ENCODE peak calls at places on chromosomes 1 and 21, in six cellular contexts. One of them, this sample, is unnamed.

GRCh38 chr1:168365719-168366474 is 85.2 kb downstream of the TBX19 start:
- DNase-seq in neuronal stem cell: no peak
- DNase-seq in trophoblast cell: peak; percentile 25
- DNase-seq in H9: no peak
- DNase-seq in H1: no peak
- DNase-seq in IMR-90: no peak
- DNase-seq in this sample: no peak

GRCh38 chr1:220044683-220045355 is 1.5 kb downstream of the EPRS1 start:
- DNase-seq in IMR-90: no peak
- DNase-seq in trophoblast cell: peak; percentile 1
- DNase-seq in H9: no peak
- DNase-seq in H1: no peak
- DNase-seq in neuronal stem cell: no peak
- DNase-seq in this sample: peak; percentile 16

GRCh38 chr1:223074901-223075300 is 68.1 kb downstream of the TLR5 start:
- DNase-seq in H1: no peak
- DNase-seq in H9: no peak
- DNase-seq in neuronal stem cell: no peak
- DNase-seq in IMR-90: no peak
- DNase-seq in trophoblast cell: no peak
- DNase-seq in this sample: no peak

GRCh38 chr1:55146781-55147180 is 68.4 kb downstream of the USP24 start:
- DNase-seq in IMR-90: no peak
- DNase-seq in neuronal stem cell: no peak
- DNase-seq in trophoblast cell: no peak
- DNase-seq in H1: no peak
- DNase-seq in H9: no peak
- DNase-seq in this sample: no peak

GRCh38 chr1:175200626-175201025 is 8.1 kb upstream of the KIAA0040 start:
- DNase-seq in H1: no peak
- DNase-seq in trophoblast cell: no peak
- DNase-seq in neuronal stem cell: no peak
- DNase-seq in IMR-90: no peak
- DNase-seq in H9: no peak
- DNase-seq in this sample: no peak

GRCh38 chr1:205680073-205680851 is at the start of gene SLC45A3:
- DNase-seq in H1: no peak
- DNase-seq in trophoblast cell: no peak
- DNase-seq in IMR-90: no peak
- DNase-seq in H9: peak; percentile 75
- DNase-seq in neuronal stem cell: peak; percentile 48
- DNase-seq in this sample: no peak

GRCh38 chr1:15627343-15627988 is 10.2 kb downstream of the DDI2 start:
- DNase-seq in H9: no peak
- DNase-seq in trophoblast cell: no peak
- DNase-seq in IMR-90: peak; percentile 26
- DNase-seq in H1: no peak
- DNase-seq in neuronal stem cell: no peak
- DNase-seq in this sample: peak; percentile 38

GRCh38 chr1:5891736-5892135 is 100.5 kb downstream of the NPHP4 start:
- DNase-seq in H9: no peak
- DNase-seq in H1: no peak
- DNase-seq in trophoblast cell: no peak
- DNase-seq in IMR-90: peak; percentile 25
- DNase-seq in neuronal stem cell: no peak
- DNase-seq in this sample: no peak

GRCh38 chr1:225146478-225146877 is 217.0 kb downstream of the DNAH14 start:
- DNase-seq in H1: no peak
- DNase-seq in IMR-90: no peak
- DNase-seq in H9: peak; percentile 44
- DNase-seq in trophoblast cell: no peak
- DNase-seq in neuronal stem cell: no peak
- DNase-seq in this sample: no peak

GRCh38 chr1:25174363-25174729 is 58.0 kb downstream of the SYF2 start:
- DNase-seq in trophoblast cell: no peak
- DNase-seq in neuronal stem cell: no peak
- DNase-seq in H1: peak; percentile 1
- DNase-seq in IMR-90: no peak
- DNase-seq in H9: no peak
- DNase-seq in this sample: no peak

GRCh38 chr1:24186711-24186992 is 437 bp downstream of the IFNLR1 start:
- DNase-seq in trophoblast cell: peak; percentile 7
- DNase-seq in H9: no peak
- DNase-seq in H1: no peak
- DNase-seq in neuronal stem cell: no peak
- DNase-seq in IMR-90: no peak
- DNase-seq in this sample: no peak

GRCh38 chr1:7468248-7468647 is 302.8 kb upstream of the VAMP3 start:
- DNase-seq in H9: no peak
- DNase-seq in neuronal stem cell: no peak
- DNase-seq in trophoblast cell: no peak
- DNase-seq in H1: no peak
- DNase-seq in IMR-90: no peak
- DNase-seq in this sample: no peak

GRCh38 chr1:23393706-23394105 is 24.1 kb upstream of the ZNF436 start:
- DNase-seq in neuronal stem cell: no peak
- DNase-seq in IMR-90: peak; percentile 76
- DNase-seq in H1: no peak
- DNase-seq in trophoblast cell: no peak
- DNase-seq in H9: no peak
- DNase-seq in this sample: peak; percentile 95

GRCh38 chr1:15820478-15820877 is 13.0 kb upstream of the UQCRHL start:
- DNase-seq in trophoblast cell: peak; percentile 96
- DNase-seq in H9: no peak
- DNase-seq in H1: no peak
- DNase-seq in IMR-90: peak; percentile 44
- DNase-seq in neuronal stem cell: no peak
- DNase-seq in this sample: no peak

GRCh38 chr1:26237230-26237966 is 3.4 kb downstream of the CEP85 start:
- DNase-seq in IMR-90: peak; percentile 33
- DNase-seq in H9: no peak
- DNase-seq in trophoblast cell: peak; percentile 8
- DNase-seq in H1: no peak
- DNase-seq in neuronal stem cell: no peak
- DNase-seq in this sample: peak; percentile 63

GRCh38 chr1:212982430-212983152 is 32.2 kb downstream of the VASH2 start:
- DNase-seq in H1: peak; percentile 39
- DNase-seq in H9: peak; percentile 21
- DNase-seq in trophoblast cell: no peak
- DNase-seq in IMR-90: peak; percentile 13
- DNase-seq in neuronal stem cell: no peak
- DNase-seq in this sample: no peak

GRCh38 chr1:108847464-108847863 is 9.4 kb downstream of the AKNAD1 start:
- DNase-seq in neuronal stem cell: no peak
- DNase-seq in H9: no peak
- DNase-seq in H1: no peak
- DNase-seq in IMR-90: no peak
- DNase-seq in trophoblast cell: no peak
- DNase-seq in this sample: no peak

GRCh38 chr1:113142791-113143190 is 69.8 kb downstream of the LRIG2 start:
- DNase-seq in IMR-90: no peak
- DNase-seq in H9: no peak
- DNase-seq in H1: no peak
- DNase-seq in neuronal stem cell: no peak
- DNase-seq in trophoblast cell: no peak
- DNase-seq in this sample: no peak

GRCh38 chr1:196866974-196867373 is 20.9 kb upstream of the CFHR4 start:
- DNase-seq in trophoblast cell: no peak
- DNase-seq in neuronal stem cell: no peak
- DNase-seq in IMR-90: no peak
- DNase-seq in H9: no peak
- DNase-seq in H1: no peak
- DNase-seq in this sample: no peak

GRCh38 chr1:3319874-3320245 is 134.6 kb upstream of the ARHGEF16 start:
- DNase-seq in neuronal stem cell: peak; percentile 61
- DNase-seq in trophoblast cell: peak; percentile 48
- DNase-seq in H1: peak; percentile 69
- DNase-seq in IMR-90: peak; percentile 49
- DNase-seq in H9: peak; percentile 86
- DNase-seq in this sample: peak; percentile 43

GRCh38 chr1:46408356-46409062 is 14.4 kb downstream of the FAAH start:
- DNase-seq in H1: no peak
- DNase-seq in neuronal stem cell: no peak
- DNase-seq in trophoblast cell: no peak
- DNase-seq in IMR-90: peak; percentile 39
- DNase-seq in H9: no peak
- DNase-seq in this sample: peak; percentile 22

GRCh38 chr21:38170283-38170682 is 86.5 kb upstream of the KCNJ15 start:
- DNase-seq in IMR-90: peak; percentile 12
- DNase-seq in neuronal stem cell: no peak
- DNase-seq in H9: peak; percentile 65
- DNase-seq in trophoblast cell: peak; percentile 49
- DNase-seq in H1: peak; percentile 53
- DNase-seq in this sample: peak; percentile 30

GRCh38 chr1:79188371-79188770 is 181.8 kb upstream of the ADGRL4 start:
- DNase-seq in H9: no peak
- DNase-seq in IMR-90: peak; percentile 65
- DNase-seq in trophoblast cell: no peak
- DNase-seq in neuronal stem cell: no peak
- DNase-seq in H1: no peak
- DNase-seq in this sample: peak; percentile 59

GRCh38 chr1:119310301-119310700 is 58.3 kb upstream of the HAO2 start:
- DNase-seq in H9: no peak
- DNase-seq in H1: no peak
- DNase-seq in trophoblast cell: no peak
- DNase-seq in IMR-90: no peak
- DNase-seq in neuronal stem cell: no peak
- DNase-seq in this sample: no peak

GRCh38 chr21:40886931-40887330 is 40.0 kb upstream of the DSCAM start:
- DNase-seq in H9: no peak
- DNase-seq in neuronal stem cell: no peak
- DNase-seq in H1: no peak
- DNase-seq in trophoblast cell: peak; percentile 76
- DNase-seq in IMR-90: no peak
- DNase-seq in this sample: no peak

GRCh38 chr1:153973478-153973877 is 4.0 kb downstream of the JTB start:
- DNase-seq in neuronal stem cell: no peak
- DNase-seq in H9: no peak
- DNase-seq in trophoblast cell: no peak
- DNase-seq in H1: no peak
- DNase-seq in IMR-90: no peak
- DNase-seq in this sample: no peak

GRCh38 chr1:153978274-153978909 is 918 bp upstream of the JTB start:
- DNase-seq in trophoblast cell: no peak
- DNase-seq in H9: no peak
- DNase-seq in IMR-90: no peak
- DNase-seq in H1: no peak
- DNase-seq in neuronal stem cell: no peak
- DNase-seq in this sample: no peak

GRCh38 chr1:153977250-153978240 is at the start of gene JTB:
- DNase-seq in trophoblast cell: peak; percentile 87
- DNase-seq in IMR-90: peak; percentile 78
- DNase-seq in H9: peak; percentile 82
- DNase-seq in H1: peak; percentile 88
- DNase-seq in neuronal stem cell: peak; percentile 82
- DNase-seq in this sample: peak; percentile 86

GRCh38 chr1:153973071-153973470 is 4.4 kb downstream of the JTB start:
- DNase-seq in IMR-90: no peak
- DNase-seq in H9: no peak
- DNase-seq in H1: no peak
- DNase-seq in trophoblast cell: no peak
- DNase-seq in neuronal stem cell: no peak
- DNase-seq in this sample: no peak

GRCh38 chr1:153976819-153977249 is 640 bp downstream of the JTB start:
- DNase-seq in neuronal stem cell: no peak
- DNase-seq in trophoblast cell: no peak
- DNase-seq in H1: no peak
- DNase-seq in H9: no peak
- DNase-seq in IMR-90: no peak
- DNase-seq in this sample: no peak
- H2AFZ ChIP-seq in neuronal stem cell: peak overlapping the region; percentile 94
- H2AFZ ChIP-seq in trophoblast cell: peak overlapping the region; percentile 69
- H2AFZ ChIP-seq in H1: no peak overlapping the region
- H2AFZ ChIP-seq in H9: no peak overlapping the region
- H2AFZ ChIP-seq in IMR-90: peak overlapping the region; percentile 96
- H2AFZ ChIP-seq in this sample: no peak overlapping the region

DNA sequence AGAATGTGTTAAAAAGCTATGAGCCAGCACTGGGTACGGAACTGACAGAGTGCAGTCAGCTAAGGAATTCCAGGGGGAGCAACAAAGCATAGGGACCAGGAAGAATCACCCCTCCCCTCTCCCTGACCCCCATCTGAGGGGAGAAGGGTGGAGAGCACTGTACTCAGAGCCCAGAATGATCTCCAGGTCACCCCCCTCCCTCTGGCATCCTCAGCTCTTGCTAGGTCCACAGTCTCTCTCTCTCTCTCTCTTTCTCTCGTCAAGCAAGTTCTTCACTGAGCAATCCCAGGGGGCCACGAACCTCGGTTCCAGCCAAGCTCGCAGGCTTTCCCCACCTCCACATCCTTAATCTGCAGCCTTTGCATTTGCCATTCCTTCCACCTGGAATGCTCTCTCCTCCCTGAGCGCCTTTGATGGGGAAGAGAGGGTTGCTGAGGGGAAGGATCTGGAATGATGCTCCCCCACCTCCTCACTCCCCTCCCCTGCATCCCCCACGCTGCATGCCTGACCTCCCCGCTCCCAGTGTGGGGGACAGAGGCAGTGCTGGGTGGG is 6.7 kb upstream of the WASF2 start:
- DNase-seq in trophoblast cell: peak; percentile 27
- DNase-seq in H9: peak; percentile 86
- DNase-seq in IMR-90: peak; percentile 51
- DNase-seq in neuronal stem cell: no peak
- DNase-seq in H1: peak; percentile 76
- DNase-seq in this sample: peak; percentile 52
- H2BK120ac ChIP-seq in trophoblast cell: no peak overlapping the region
- H2BK120ac ChIP-seq in H9: no peak overlapping the region
- H2BK120ac ChIP-seq in IMR-90: no peak overlapping the region
- H2BK120ac ChIP-seq in neuronal stem cell: no peak overlapping the region
- H2BK120ac ChIP-seq in H1: no peak overlapping the region
- H2BK120ac ChIP-seq in this sample: no peak overlapping the region

GRCh38 chr1:91597215-91597614 is 96.6 kb downstream of the CDC7 start:
- DNase-seq in trophoblast cell: no peak
- DNase-seq in IMR-90: no peak
- DNase-seq in H1: no peak
- DNase-seq in H9: no peak
- DNase-seq in neuronal stem cell: no peak
- DNase-seq in this sample: no peak
- H2AFZ ChIP-seq in trophoblast cell: no peak overlapping the region
- H2AFZ ChIP-seq in IMR-90: no peak overlapping the region
- H2AFZ ChIP-seq in H1: no peak overlapping the region
- H2AFZ ChIP-seq in H9: no peak overlapping the region
- H2AFZ ChIP-seq in neuronal stem cell: no peak overlapping the region
- H2AFZ ChIP-seq in this sample: no peak overlapping the region

DNA sequence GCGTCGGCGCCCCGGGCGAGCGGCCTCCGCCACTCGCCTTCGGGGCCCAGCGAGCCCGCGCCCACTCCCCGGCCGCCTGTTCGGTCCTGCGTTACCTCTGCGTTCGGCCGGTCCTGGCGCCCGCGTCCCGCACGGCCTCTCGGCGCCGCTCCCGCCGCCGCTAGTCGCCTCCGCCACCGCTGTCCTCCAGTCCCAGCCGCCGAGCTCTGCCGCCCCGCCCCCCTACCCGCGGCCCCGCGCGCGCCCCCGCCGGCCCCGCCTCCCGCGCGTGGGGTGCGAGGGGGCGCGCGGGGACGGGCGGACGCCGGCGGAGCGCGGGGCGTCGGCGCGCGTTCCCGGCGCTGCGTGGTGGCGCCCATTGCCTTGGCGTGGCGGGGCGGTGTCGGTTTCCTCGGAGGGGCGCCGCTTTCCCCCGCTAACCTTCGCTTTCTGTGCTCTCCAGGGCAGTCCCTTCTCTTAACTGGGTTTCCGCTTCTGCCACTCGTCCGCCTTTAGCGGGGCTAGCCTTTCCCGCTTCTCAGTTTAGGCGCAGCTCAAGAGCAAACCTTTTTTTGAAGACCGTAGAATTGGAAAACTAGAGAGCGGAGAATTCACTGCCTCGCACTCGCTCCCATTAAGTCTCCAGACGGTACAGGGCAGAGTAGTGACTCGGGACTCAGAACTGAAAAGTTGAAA is at the start of gene HP1BP3:
- DNase-seq in trophoblast cell: peak; percentile 76
- DNase-seq in IMR-90: peak; percentile 62
- DNase-seq in neuronal stem cell: peak; percentile 62
- DNase-seq in H1: peak; percentile 62
- DNase-seq in H9: peak; percentile 65
- DNase-seq in this sample: peak; percentile 77
- H2BK120ac ChIP-seq in trophoblast cell: peak within 1 kb of the TSS; percentile 96
- H2BK120ac ChIP-seq in IMR-90: peak within 1 kb of the TSS; percentile 92
- H2BK120ac ChIP-seq in neuronal stem cell: peak within 1 kb of the TSS; percentile 47
- H2BK120ac ChIP-seq in H1: no peak within 1 kb of the TSS
- H2BK120ac ChIP-seq in H9: no peak within 1 kb of the TSS
- H2BK120ac ChIP-seq in this sample: peak within 1 kb of the TSS; percentile 94

This sample was measured in mesenchymal stem cell.